ENCODE peak calls at places on chromosomes 5 and 9, in four cellular contexts. U is GM12891, Z is transverse colon, G is suprapubic skin. I is an unnamed sample.

GRCh38 chr5:138177936-138178515 is 404 bp downstream of the BRD8 start:
- DNase-seq in G (no peak), Z (peak; percentile 39), U (no peak), I (no peak)

GRCh38 chr9:117074782-117075510 is 339.9 kb downstream of the ASTN2 start:
- DNase-seq in G (no peak), Z (no peak), U (no peak), I (no peak)

GRCh38 chr5:131589510-131590348 is 45.3 kb downstream of the RAPGEF6 start:
- DNase-seq in G (no peak), Z (peak; percentile 26), U (no peak), I (peak; percentile 10)

GRCh38 chr9:112094948-112095779 is 79.9 kb downstream of the SUSD1 start:
- DNase-seq in U (no peak), G (no peak), Z (no peak), I (no peak)

GRCh38 chr5:147310059-147310704 is 75.4 kb downstream of the STK32A start:
- DNase-seq in G (peak; percentile 65), Z (peak; percentile 87), U (no peak), I (no peak)

GRCh38 chr5:180643191-180643851 is 6.1 kb downstream of the FLT4 start:
- DNase-seq in U (peak; percentile 7), G (peak; percentile 50), Z (no peak), I (peak; percentile 6)

GRCh38 chr5:154885438-154885837 is 27.0 kb downstream of the CNOT8 start:
- DNase-seq in U (no peak), G (no peak), Z (no peak), I (no peak)

GRCh38 chr9:2616726-2617377 is 4.7 kb upstream of the VLDLR start:
- DNase-seq in U (no peak), G (no peak), Z (no peak), I (no peak)

GRCh38 chr9:70409280-70409679 is 5.2 kb downstream of the KLF9 start:
- DNase-seq in G (no peak), Z (no peak), U (no peak), I (no peak)

GRCh38 chr9:70411930-70412677 is 2.4 kb downstream of the KLF9 start:
- DNase-seq in G (peak; percentile 86), Z (peak; percentile 88), U (peak; percentile 31), I (peak; percentile 33)

GRCh38 chr9:70409800-70410199 is 4.7 kb downstream of the KLF9 start:
- DNase-seq in Z (no peak), U (no peak), G (no peak), I (no peak)

GRCh38 chr9:70411141-70411929 is 3.1 kb downstream of the KLF9 start:
- DNase-seq in G (peak; percentile 85), U (no peak), Z (peak; percentile 64), I (no peak)

DNA sequence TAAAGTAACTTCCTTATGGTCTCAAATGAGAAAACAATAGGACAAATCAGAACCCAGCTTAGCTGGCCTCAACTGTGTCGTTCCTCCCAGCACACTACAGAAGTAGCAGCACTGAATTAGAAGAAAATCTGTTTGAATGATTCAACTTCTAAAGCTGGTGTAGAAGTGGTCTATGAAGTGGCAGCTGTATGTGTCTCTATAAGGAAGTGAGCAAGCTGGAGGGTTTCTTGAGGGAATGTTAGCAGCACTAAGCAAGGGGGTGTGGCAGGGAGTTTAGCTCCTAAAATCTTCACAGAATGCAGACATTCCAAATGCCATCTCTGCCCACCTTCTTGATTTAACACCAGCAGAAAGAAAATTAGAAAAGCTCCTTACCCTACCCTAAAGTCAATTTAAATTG is 4.1 kb downstream of the KLF9 start:
- DNase-seq in G (no peak), Z (no peak), U (no peak), I (no peak)
- TF ChIP-seq POLR2AphosphoS5 in G (no peak), Z (peak; percentile 31), U (no peak), I (no peak)

DNA sequence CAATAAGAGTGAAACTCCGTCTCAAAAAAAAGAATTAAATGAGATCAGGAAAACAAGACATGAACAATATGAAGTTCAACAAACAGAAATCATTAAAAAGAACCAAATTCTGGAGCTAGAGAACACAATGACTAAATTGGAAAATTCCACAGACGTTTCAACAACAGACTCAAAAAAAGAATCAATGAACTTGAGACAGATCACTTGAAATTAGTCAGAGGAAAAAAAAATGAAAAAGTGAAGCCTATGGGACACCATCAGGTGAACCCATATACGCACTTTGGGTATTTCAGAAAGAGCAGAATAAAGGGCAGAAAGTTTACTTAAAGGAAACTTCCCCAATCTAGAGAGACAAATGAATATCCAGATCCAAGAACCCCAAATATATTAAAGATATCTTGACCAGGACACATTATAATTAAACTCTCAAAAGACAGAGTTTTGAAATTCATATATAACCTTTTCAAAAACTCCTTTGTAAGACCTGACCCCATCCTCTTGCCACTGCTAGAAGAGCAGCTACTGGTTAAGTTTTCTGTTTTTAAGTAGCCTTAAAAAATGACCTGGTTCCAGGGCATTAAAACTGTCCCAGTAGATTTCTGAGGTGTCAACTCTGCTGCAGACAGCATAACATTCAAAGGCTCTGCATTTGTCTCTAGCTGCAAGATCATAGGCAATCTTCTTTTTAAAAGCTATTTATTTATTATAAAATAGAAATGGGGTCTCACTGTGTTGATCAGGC is 7.7 kb upstream of the MATR3 start:
- DNase-seq in Z (no peak), G (no peak), U (no peak), I (no peak)
- TF ChIP-seq POLR2AphosphoS5 in Z (no peak), G (no peak), U (peak; percentile 16), I (peak; percentile 12)

DNA sequence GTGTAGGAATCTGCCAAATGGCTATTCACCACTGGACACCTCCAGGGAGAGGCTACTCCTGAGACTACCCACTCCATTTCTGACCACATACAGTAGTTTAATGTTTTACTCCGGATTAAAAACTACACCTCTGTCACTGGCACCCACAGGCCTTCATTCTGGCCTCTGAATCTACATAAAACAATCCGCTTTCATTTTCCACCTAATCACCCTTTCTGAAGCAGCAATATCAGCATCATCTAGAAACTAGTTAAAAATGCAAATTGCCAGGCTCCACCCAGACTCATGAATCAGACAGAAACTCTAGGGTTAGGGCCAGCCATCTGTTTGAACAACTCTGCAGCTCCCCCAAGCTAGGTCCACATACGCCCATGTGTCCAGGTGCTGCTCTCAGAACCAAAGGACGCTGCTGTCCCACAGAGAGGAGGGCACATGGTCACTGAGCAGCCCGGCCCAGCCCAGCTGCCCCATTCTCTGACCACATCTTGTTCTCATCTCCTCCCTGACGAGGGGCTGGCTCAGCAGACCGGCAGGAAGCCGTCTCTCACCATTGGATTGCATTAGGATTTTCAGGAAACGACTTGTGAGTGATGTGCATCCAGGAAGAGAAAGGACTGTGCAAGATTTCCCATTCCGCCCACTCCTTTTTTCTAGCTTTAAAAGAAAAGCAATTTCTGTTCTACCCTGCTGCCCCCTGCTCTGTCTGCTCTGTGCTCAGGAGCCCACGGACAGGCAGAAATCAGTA is 34.7 kb downstream of the ADAM19 start:
- DNase-seq in U (peak; percentile 47), Z (peak; percentile 72), G (no peak), I (peak; percentile 50)
- TF ChIP-seq POLR2AphosphoS5 in U (peak; percentile 40), Z (peak; percentile 45), G (no peak), I (peak; percentile 25)

GRCh38 chr5:6356578-6357164 is 21.7 kb downstream of the MED10 start:
- DNase-seq in U (no peak), G (no peak), Z (no peak), I (no peak)
- TF ChIP-seq POLR2AphosphoS5 in U (no peak), G (no peak), Z (no peak), I (no peak)

DNA sequence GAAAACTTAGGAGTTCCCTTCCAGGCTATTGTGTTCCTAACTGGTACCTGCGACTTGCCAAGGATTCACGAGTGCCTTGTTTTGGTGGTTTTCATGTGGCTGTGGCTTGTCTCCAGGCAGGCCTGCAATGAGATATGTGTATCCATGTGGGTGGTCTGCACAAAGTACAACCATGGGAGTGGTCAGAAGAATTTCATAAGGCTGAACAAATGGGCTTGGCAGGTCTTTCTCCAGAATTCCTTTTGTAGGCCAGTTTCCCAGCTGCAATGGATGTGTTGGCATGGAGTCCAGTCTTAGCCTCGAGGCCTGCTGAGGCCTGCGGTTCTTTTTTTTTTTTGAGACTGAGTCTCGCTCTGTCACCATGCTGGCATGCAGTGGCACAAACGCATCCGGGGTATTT is 28.8 kb upstream of the MELK start:
- DNase-seq in U (no peak), Z (no peak), G (peak; percentile 79), I (no peak)
- TF ChIP-seq POLR2AphosphoS5 in U (no peak), Z (no peak), G (no peak), I (no peak)